ENCODE peak calls at places on chromosomes 5 and 9, in four cellular contexts. B is SK-N-SH, W is neural progenitor cell, J is MM.1S. C is an unnamed sample. For H3K4me1, the result is how much of the 10 kb centered on the place peaks cover.

GRCh38 chr9:129769582-129770107 is 16.8 kb upstream of the PTGES start:
- DNase-seq in B (no peak), W (no peak), J (no peak), C (no peak)

GRCh38 chr9:68669189-68669588 is 35.9 kb upstream of the PIP5K1B start:
- DNase-seq in B (no peak), W (peak), J (no peak), C (no peak)

GRCh38 chr5:151456321-151456940 is 9.0 kb downstream of the SLC36A1 start:
- DNase-seq in B (no peak), W (no peak), J (no peak), C (peak)

GRCh38 chr9:120574473-120574872 is 5.5 kb downstream of the CDK5RAP2 start:
- DNase-seq in B (no peak), W (no peak), J (no peak), C (no peak)

GRCh38 chr5:80231243-80231642 is 24.6 kb downstream of the SERINC5 start:
- DNase-seq in B (no peak), W (no peak), J (no peak), C (no peak)

GRCh38 chr5:2207966-2208544 is 325.3 kb upstream of the IRX4 start:
- DNase-seq in B (peak), W (peak), J (peak), C (peak)

GRCh38 chr5:38673671-38674071 is 117.2 kb upstream of the LIFR start:
- DNase-seq in B (no peak), W (peak), J (no peak), C (no peak)

GRCh38 chr9:112168197-112168596 is 6.9 kb downstream of the SUSD1 start:
- DNase-seq in B (no peak), W (no peak), J (no peak), C (peak)

GRCh38 chr9:92947268-92948031 is at the start of gene FGD3:
- DNase-seq in B (peak), W (peak), J (no peak), C (peak)

GRCh38 chr9:124392254-124392653 is 23.0 kb downstream of the PSMB7 start:
- DNase-seq in B (no peak), W (no peak), J (no peak), C (no peak)

GRCh38 chr5:120257358-120257971 is 206.6 kb upstream of the PRR16 start:
- DNase-seq in B (peak), W (no peak), J (no peak), C (no peak)

GRCh38 chr9:5872496-5872895 is 18.2 kb upstream of the MLANA start:
- DNase-seq in B (no peak), W (no peak), J (no peak), C (no peak)

GRCh38 chr9:72065076-72065475 is 4.7 kb upstream of the C9orf57 start:
- DNase-seq in B (no peak), W (no peak), J (no peak), C (no peak)

GRCh38 chr9:35277649-35278359 is 116.0 kb downstream of the UNC13B start:
- DNase-seq in B (no peak), W (no peak), J (no peak), C (no peak)

GRCh38 chr9:79263666-79264460 is 307.9 kb upstream of the TLE4 start:
- DNase-seq in B (peak), W (no peak), J (no peak), C (no peak)
- H3K4me2 ChIP-seq in B (no peak), W (no peak), J (no peak), C (no peak)

GRCh38 chr5:58496488-58496887 is 5.3 kb downstream of the GAPT start:
- DNase-seq in B (no peak), W (no peak), J (no peak), C (no peak)
- TF ChIP-seq CTCF in B (peak), W (peak), J (peak), C (peak)

GRCh38 chr9:134382733-134383132 is 56.5 kb downstream of the RXRA start:
- DNase-seq in B (no peak), W (no peak), J (no peak), C (peak)

GRCh38 chr9:134383148-134383547 is 56.9 kb downstream of the RXRA start:
- DNase-seq in B (no peak), W (no peak), J (no peak), C (no peak)

GRCh38 chr9:134386951-134387831 is 60.9 kb downstream of the RXRA start:
- DNase-seq in B (no peak), W (no peak), J (no peak), C (no peak)

GRCh38 chr9:134385873-134386370 is 59.7 kb downstream of the RXRA start:
- DNase-seq in B (no peak), W (no peak), J (no peak), C (no peak)

DNA sequence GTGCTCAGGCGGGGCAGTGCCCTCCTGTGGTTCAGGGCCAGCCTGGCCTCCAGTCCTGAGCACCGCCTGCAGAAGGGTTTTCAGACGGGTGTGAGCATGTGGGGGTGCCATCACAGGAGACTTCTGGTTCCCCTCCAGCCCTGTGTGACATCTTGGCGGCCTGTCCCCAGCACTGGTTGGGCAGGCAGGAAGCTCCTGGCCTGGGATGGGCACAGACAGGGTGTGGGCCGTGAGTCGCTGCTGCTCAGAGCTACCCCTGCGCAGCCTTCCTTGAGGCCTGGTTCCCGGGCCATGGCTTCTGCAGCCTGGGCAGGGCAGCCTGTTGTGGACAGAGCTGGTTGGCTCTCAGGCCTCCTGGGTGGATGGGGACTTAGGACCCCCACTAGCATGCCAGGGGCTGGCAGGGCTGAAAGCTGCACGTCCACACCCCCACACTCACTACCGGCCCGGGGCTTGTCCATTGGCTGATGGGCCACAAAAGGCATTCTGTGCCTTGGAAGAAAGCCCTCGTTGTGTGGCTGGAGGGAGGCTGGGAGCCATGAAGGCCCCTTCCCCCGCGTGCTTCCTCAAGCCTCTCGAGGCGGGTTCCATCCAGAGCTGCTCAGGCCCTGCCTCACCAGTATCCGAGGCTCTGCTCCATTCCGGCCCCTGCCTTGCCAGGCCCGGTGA is 58.7 kb downstream of the RXRA start:
- DNase-seq in B (no peak), W (peak), J (no peak), C (no peak)
- H3K4me1 ChIP-seq in B (half or more), W (under half), J (under half), C (half or more)

DNA sequence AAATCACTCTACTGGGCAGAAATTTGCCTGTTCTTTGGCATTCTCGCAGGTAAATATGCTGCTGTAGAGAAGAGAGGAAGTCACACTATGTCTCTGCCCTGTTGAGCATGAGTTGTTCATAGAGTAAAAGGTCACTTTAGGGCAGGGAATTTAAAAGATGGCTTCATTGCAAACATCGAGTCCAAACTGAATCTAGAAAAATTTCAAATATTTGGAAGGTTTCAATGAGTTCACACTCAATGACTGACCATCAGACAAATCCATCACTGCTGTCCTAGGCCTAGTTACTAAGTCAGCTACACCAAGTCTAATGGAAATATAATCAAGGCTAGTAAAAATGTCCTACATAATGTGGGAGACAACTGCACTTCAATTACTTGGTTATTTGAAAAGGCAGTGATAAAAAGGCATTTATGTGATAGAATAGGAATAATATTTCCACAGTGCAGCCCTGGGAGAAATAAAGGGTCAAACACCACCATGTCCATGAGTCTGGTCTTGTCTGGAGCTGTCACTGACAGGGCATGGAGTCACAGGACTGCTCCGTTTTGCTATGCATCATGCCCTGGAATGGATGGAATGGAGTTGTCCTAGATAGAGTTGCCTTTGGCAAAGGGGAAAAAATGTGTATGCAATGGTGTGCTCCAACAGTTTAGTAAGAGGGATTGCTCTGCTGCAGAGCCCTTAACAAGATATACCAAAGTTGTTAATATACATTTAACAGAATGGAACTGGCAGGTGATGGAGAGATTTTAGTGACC is 218.5 kb upstream of the DAPK1 start:
- DNase-seq in B (no peak), W (no peak), J (no peak), C (no peak)
- H3K4me2 ChIP-seq in B (no peak), W (no peak), J (no peak), C (no peak)

GRCh38 chr9:20625003-20625349 is 2.7 kb upstream of the MLLT3 start:
- DNase-seq in B (no peak), W (no peak), J (no peak), C (no peak)
- TF ChIP-seq CTCF in B (no peak), W (no peak), J (no peak), C (no peak)

GRCh38 chr5:141779642-141780041 is 97.6 kb upstream of the ARAP3 start:
- DNase-seq in B (no peak), W (no peak), J (no peak), C (no peak)
- H3K4me1 ChIP-seq in B (under half), W (under half), J (under half), C (under half)

GRCh38 chr9:127808347-127809001 is 5.8 kb downstream of the FPGS start:
- DNase-seq in B (peak), W (no peak), J (no peak), C (no peak)

GRCh38 chr9:127806871-127807270 is 4.2 kb downstream of the FPGS start:
- DNase-seq in B (no peak), W (no peak), J (no peak), C (no peak)

GRCh38 chr9:127809562-127810377 is 7.1 kb downstream of the FPGS start:
- DNase-seq in B (peak), W (peak), J (no peak), C (peak)

GRCh38 chr9:127810378-127811187 is 7.9 kb downstream of the FPGS start:
- DNase-seq in B (no peak), W (no peak), J (no peak), C (no peak)

GRCh38 chr9:127809002-127809561 is 6.4 kb downstream of the FPGS start:
- DNase-seq in B (peak), W (no peak), J (no peak), C (no peak)
- H3K4me2 ChIP-seq in B (no peak), W (peak), J (no peak), C (peak)

C was measured in hepatocyte.